ENCODE peak calls at places on chromosomes 2 and 18, in five cellular contexts. V is ACHN; D is activated naive CD4-positive, alpha-beta T cell treated with anti-CD3 and anti-CD28 coated beads for 36 hours; O is GF-D8; Y is substantia nigra. A is an unnamed sample.

GRCh38 chr2:197972017-197972416 is 167.6 kb downstream of the PLCL1 start:
- DNase-seq in Y (no peak), D (no peak), O (no peak), V (no peak), A (no peak)

GRCh38 chr18:59810740-59811520 is 88.9 kb upstream of the PMAIP1 start:
- DNase-seq in D (no peak), V (no peak), Y (no peak), O (no peak), A (no peak)

GRCh38 chr2:69989422-69990128 is 28.1 kb upstream of the ASPRV1 start:
- DNase-seq in O (no peak), Y (no peak), D (no peak), V (no peak), A (no peak)

GRCh38 chr2:26561918-26562810 is 79.0 kb downstream of the CIB4 start:
- DNase-seq in V (peak), D (peak), O (no peak), Y (no peak), A (peak)

GRCh38 chr2:142879191-142879590 is 1.7 kb downstream of the KYNU start:
- DNase-seq in V (no peak), D (no peak), Y (no peak), O (no peak), A (no peak)

GRCh38 chr2:94879982-94880377 is 8.8 kb downstream of the TEKT4 start:
- DNase-seq in Y (no peak), D (no peak), O (no peak), V (no peak), A (no peak)

GRCh38 chr18:21896732-21897336 is 156.2 kb downstream of the MIB1 start:
- DNase-seq in D (no peak), V (no peak), Y (no peak), O (no peak), A (no peak)

GRCh38 chr2:240095556-240096523 is 40.3 kb downstream of the COPS9 start:
- DNase-seq in D (no peak), Y (no peak), O (no peak), V (no peak), A (no peak)

GRCh38 chr2:3449106-3449505 is 69.6 kb downstream of the TRAPPC12 start:
- DNase-seq in O (no peak), Y (no peak), V (no peak), D (no peak), A (peak)

GRCh38 chr2:136122654-136123053 is 4.7 kb upstream of the CXCR4 start:
- DNase-seq in Y (no peak), O (peak), D (no peak), V (no peak), A (no peak)

GRCh38 chr2:217838409-217838831 is 164.4 kb downstream of the TNS1 start:
- DNase-seq in D (no peak), V (no peak), Y (peak), O (no peak), A (no peak)

A was measured in osteocyte.